ENCODE peak calls at places on chromosomes 7 and 10, in ten cellular contexts. One of them, this sample, is unnamed.

GRCh38 chr7:2158331-2159175 is 74.2 kb downstream of the MAD1L1 start:
- DNase-seq in CD4-positive, alpha-beta T cell: no peak
- DNase-seq in right cardiac atrium: no peak
- DNase-seq in caudate nucleus: no peak
- DNase-seq in transverse colon: peak; percentile 4
- DNase-seq in cardiac fibroblast: no peak
- DNase-seq in activated naive CD4-positive, alpha-beta T cell: no peak
- DNase-seq in mesothelial cell of epicardium: no peak
- DNase-seq in left colon: no peak
- DNase-seq in T follicular helper cell: no peak
- DNase-seq in this sample: no peak

GRCh38 chr10:5840314-5841307 is 27.4 kb upstream of the GDI2 start:
- DNase-seq in CD4-positive, alpha-beta T cell: no peak
- DNase-seq in right cardiac atrium: peak; percentile 74
- DNase-seq in caudate nucleus: peak; percentile 50
- DNase-seq in transverse colon: peak; percentile 28
- DNase-seq in cardiac fibroblast: peak; percentile 83
- DNase-seq in activated naive CD4-positive, alpha-beta T cell: no peak
- DNase-seq in mesothelial cell of epicardium: no peak
- DNase-seq in left colon: peak; percentile 41
- DNase-seq in T follicular helper cell: no peak
- DNase-seq in this sample: no peak

GRCh38 chr7:74084722-74085578 is 1.3 kb downstream of the LIMK1 start:
- DNase-seq in CD4-positive, alpha-beta T cell: no peak
- DNase-seq in right cardiac atrium: no peak
- DNase-seq in caudate nucleus: no peak
- DNase-seq in transverse colon: no peak
- DNase-seq in cardiac fibroblast: no peak
- DNase-seq in activated naive CD4-positive, alpha-beta T cell: no peak
- DNase-seq in mesothelial cell of epicardium: no peak
- DNase-seq in left colon: no peak
- DNase-seq in T follicular helper cell: no peak
- DNase-seq in this sample: no peak

GRCh38 chr7:87217983-87218653 is 1.4 kb downstream of the TMEM243 start:
- DNase-seq in CD4-positive, alpha-beta T cell: no peak
- DNase-seq in right cardiac atrium: no peak
- DNase-seq in caudate nucleus: no peak
- DNase-seq in transverse colon: no peak
- DNase-seq in cardiac fibroblast: no peak
- DNase-seq in activated naive CD4-positive, alpha-beta T cell: no peak
- DNase-seq in mesothelial cell of epicardium: no peak
- DNase-seq in left colon: no peak
- DNase-seq in T follicular helper cell: no peak
- DNase-seq in this sample: no peak

GRCh38 chr10:68784476-68784875 is 42.9 kb upstream of the STOX1 start:
- DNase-seq in CD4-positive, alpha-beta T cell: no peak
- DNase-seq in right cardiac atrium: no peak
- DNase-seq in caudate nucleus: no peak
- DNase-seq in transverse colon: no peak
- DNase-seq in cardiac fibroblast: peak; percentile 10
- DNase-seq in activated naive CD4-positive, alpha-beta T cell: no peak
- DNase-seq in mesothelial cell of epicardium: no peak
- DNase-seq in left colon: no peak
- DNase-seq in T follicular helper cell: no peak
- DNase-seq in this sample: no peak

GRCh38 chr7:82234457-82235049 is 209.0 kb downstream of the CACNA2D1 start:
- DNase-seq in CD4-positive, alpha-beta T cell: no peak
- DNase-seq in right cardiac atrium: no peak
- DNase-seq in caudate nucleus: no peak
- DNase-seq in transverse colon: no peak
- DNase-seq in cardiac fibroblast: peak; percentile 75
- DNase-seq in activated naive CD4-positive, alpha-beta T cell: no peak
- DNase-seq in mesothelial cell of epicardium: no peak
- DNase-seq in left colon: no peak
- DNase-seq in T follicular helper cell: no peak
- DNase-seq in this sample: no peak

GRCh38 chr10:43958964-43959363 is 310.3 kb upstream of the ZNF32 start:
- DNase-seq in CD4-positive, alpha-beta T cell: no peak
- DNase-seq in right cardiac atrium: no peak
- DNase-seq in caudate nucleus: no peak
- DNase-seq in transverse colon: no peak
- DNase-seq in cardiac fibroblast: no peak
- DNase-seq in activated naive CD4-positive, alpha-beta T cell: no peak
- DNase-seq in mesothelial cell of epicardium: peak; percentile 16
- DNase-seq in left colon: no peak
- DNase-seq in T follicular helper cell: no peak
- DNase-seq in this sample: peak; percentile 35

GRCh38 chr10:14543048-14543903 is 212.6 kb upstream of the FRMD4A start:
- DNase-seq in CD4-positive, alpha-beta T cell: no peak
- DNase-seq in right cardiac atrium: peak; percentile 64
- DNase-seq in caudate nucleus: no peak
- DNase-seq in transverse colon: no peak
- DNase-seq in cardiac fibroblast: peak; percentile 49
- DNase-seq in activated naive CD4-positive, alpha-beta T cell: no peak
- DNase-seq in mesothelial cell of epicardium: no peak
- DNase-seq in left colon: no peak
- DNase-seq in T follicular helper cell: peak; percentile 45
- DNase-seq in this sample: no peak

GRCh38 chr7:3721422-3721821 is 420.4 kb downstream of the SDK1 start:
- DNase-seq in CD4-positive, alpha-beta T cell: no peak
- DNase-seq in right cardiac atrium: no peak
- DNase-seq in caudate nucleus: no peak
- DNase-seq in transverse colon: no peak
- DNase-seq in cardiac fibroblast: no peak
- DNase-seq in activated naive CD4-positive, alpha-beta T cell: no peak
- DNase-seq in mesothelial cell of epicardium: no peak
- DNase-seq in left colon: no peak
- DNase-seq in T follicular helper cell: no peak
- DNase-seq in this sample: no peak

GRCh38 chr10:122999347-122999746 is 9.2 kb downstream of the IKZF5 start:
- DNase-seq in CD4-positive, alpha-beta T cell: no peak
- DNase-seq in right cardiac atrium: no peak
- DNase-seq in caudate nucleus: no peak
- DNase-seq in transverse colon: no peak
- DNase-seq in cardiac fibroblast: peak; percentile 7
- DNase-seq in activated naive CD4-positive, alpha-beta T cell: no peak
- DNase-seq in mesothelial cell of epicardium: no peak
- DNase-seq in left colon: no peak
- DNase-seq in T follicular helper cell: no peak
- DNase-seq in this sample: no peak

GRCh38 chr7:7768977-7769376 is 50.6 kb upstream of the RPA3 start:
- DNase-seq in CD4-positive, alpha-beta T cell: no peak
- DNase-seq in right cardiac atrium: no peak
- DNase-seq in caudate nucleus: no peak
- DNase-seq in transverse colon: no peak
- DNase-seq in cardiac fibroblast: no peak
- DNase-seq in activated naive CD4-positive, alpha-beta T cell: no peak
- DNase-seq in mesothelial cell of epicardium: no peak
- DNase-seq in left colon: no peak
- DNase-seq in T follicular helper cell: no peak
- DNase-seq in this sample: no peak